ENCODE peak calls at places on chromosomes 12 and 14, in seven cellular contexts. T is dorsolateral prefrontal cortex, D is astrocyte of the cerebellum, I is endothelial cell, O is A549, Q is mesothelial cell of epicardium, M is colonic mucosa. C is an unnamed sample.

GRCh38 chr14:97266653-97267052 is 469.5 kb downstream of the VRK1 start:
- DNase-seq in T (no peak), D (peak; percentile 67), I (no peak), O (peak; percentile 8), Q (no peak), M (no peak), C (no peak)

GRCh38 chr14:57962293-57962996 is 96.6 kb upstream of the SLC35F4 start:
- DNase-seq in T (no peak), D (no peak), I (peak; percentile 22), O (no peak), Q (no peak), M (no peak), C (no peak)

GRCh38 chr14:39383026-39383626 is 49.1 kb downstream of the FBXO33 start:
- DNase-seq in T (no peak), D (no peak), I (no peak), O (no peak), Q (no peak), M (no peak), C (no peak)

GRCh38 chr12:22981711-22982110 is 356.7 kb downstream of the ETNK1 start:
- DNase-seq in T (no peak), D (no peak), I (no peak), O (no peak), Q (no peak), M (no peak), C (no peak)

GRCh38 chr12:3102721-3103410 is 25.7 kb downstream of the TSPAN9 start:
- DNase-seq in T (no peak), D (no peak), I (no peak), O (no peak), Q (no peak), M (no peak), C (no peak)

GRCh38 chr12:105954891-105955607 is 183.7 kb downstream of the NUAK1 start:
- DNase-seq in T (no peak), D (no peak), I (no peak), O (no peak), Q (no peak), M (no peak), C (no peak)

GRCh38 chr12:2248087-2248900 is 195.5 kb downstream of the CACNA1C start:
- DNase-seq in T (no peak), D (no peak), I (no peak), O (no peak), Q (no peak), M (no peak), C (no peak)

GRCh38 chr12:92403210-92404175 is 257.8 kb upstream of the BTG1 start:
- DNase-seq in T (no peak), D (no peak), I (no peak), O (no peak), Q (no peak), M (peak; percentile 24), C (no peak)

GRCh38 chr12:63787306-63787705 is 7.6 kb downstream of the RXYLT1 start:
- DNase-seq in T (no peak), D (no peak), I (no peak), O (no peak), Q (no peak), M (no peak), C (no peak)

GRCh38 chr12:116977465-116978380 is 67.0 kb downstream of the FBXW8 start:
- DNase-seq in T (no peak), D (no peak), I (no peak), O (no peak), Q (no peak), M (no peak), C (no peak)

GRCh38 chr12:91109148-91109564 is 2.1 kb downstream of the LUM start:
- DNase-seq in T (no peak), D (no peak), I (peak; percentile 78), O (no peak), Q (peak; percentile 39), M (peak; percentile 82), C (peak; percentile 88)

GRCh38 chr14:65228436-65228835 is 126.1 kb upstream of the MAX start:
- DNase-seq in T (no peak), D (no peak), I (no peak), O (no peak), Q (no peak), M (no peak), C (no peak)
- TF ChIP-seq CTCF in T (no peak), D (no peak), I (no peak), O (no peak), Q (no peak), M (no peak), C (no peak)

DNA sequence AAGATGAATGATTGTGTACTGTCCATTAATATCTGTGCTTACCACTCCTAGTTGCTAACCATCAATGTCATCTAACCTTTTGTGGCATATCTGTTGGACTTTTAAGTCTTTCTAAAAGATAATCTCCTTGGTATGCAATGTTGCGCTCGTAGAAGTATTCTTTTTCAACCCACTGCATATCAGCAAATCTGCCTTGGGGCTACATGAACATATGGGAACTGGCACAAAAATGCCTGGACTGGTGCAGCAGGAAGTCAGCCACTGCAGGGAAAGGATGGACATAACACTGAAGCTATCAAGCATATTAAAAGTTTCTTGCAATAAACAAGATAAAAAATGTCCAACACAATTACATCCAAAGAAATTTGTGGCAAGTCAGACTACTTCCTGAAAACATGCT is 124.3 kb upstream of the SLC38A4 start:
- DNase-seq in T (no peak), D (no peak), I (no peak), O (no peak), Q (no peak), M (no peak), C (no peak)
- TF ChIP-seq CTCF in T (no peak), D (no peak), I (no peak), O (no peak), Q (no peak), M (no peak), C (no peak)

GRCh38 chr12:80946591-80946990 is 8.9 kb upstream of the LIN7A start:
- DNase-seq in T (no peak), D (no peak), I (no peak), O (no peak), Q (no peak), M (no peak), C (no peak)
- TF ChIP-seq CTCF in T (no peak), D (no peak), I (no peak), O (no peak), Q (no peak), M (no peak), C (no peak)

GRCh38 chr14:95689441-95689840 is 3.2 kb downstream of the TCL1B start:
- DNase-seq in T (no peak), D (no peak), I (no peak), O (no peak), Q (no peak), M (no peak), C (no peak)

GRCh38 chr14:95690815-95691214 is 4.6 kb downstream of the TCL1B start:
- DNase-seq in T (no peak), D (no peak), I (no peak), O (no peak), Q (no peak), M (no peak), C (no peak)

GRCh38 chr14:95695051-95695450 is 8.8 kb downstream of the TCL1B start:
- DNase-seq in T (no peak), D (no peak), I (no peak), O (no peak), Q (no peak), M (no peak), C (no peak)

GRCh38 chr14:95692109-95692508 is 5.9 kb downstream of the TCL1B start:
- DNase-seq in T (no peak), D (no peak), I (no peak), O (no peak), Q (no peak), M (no peak), C (no peak)

GRCh38 chr14:95691591-95691990 is 5.4 kb downstream of the TCL1B start:
- DNase-seq in T (no peak), D (no peak), I (no peak), O (no peak), Q (no peak), M (no peak), C (no peak)
- TF ChIP-seq CTCF in T (no peak), D (no peak), I (no peak), O (no peak), Q (no peak), M (no peak), C (no peak)

GRCh38 chr14:73241481-73242165 is 4.3 kb downstream of the PAPLN start:
- DNase-seq in T (peak; percentile 32), D (no peak), I (no peak), O (no peak), Q (no peak), M (no peak), C (no peak)
- TF ChIP-seq CTCF in T (no peak), D (no peak), I (no peak), O (no peak), Q (no peak), M (no peak), C (no peak)

DNA sequence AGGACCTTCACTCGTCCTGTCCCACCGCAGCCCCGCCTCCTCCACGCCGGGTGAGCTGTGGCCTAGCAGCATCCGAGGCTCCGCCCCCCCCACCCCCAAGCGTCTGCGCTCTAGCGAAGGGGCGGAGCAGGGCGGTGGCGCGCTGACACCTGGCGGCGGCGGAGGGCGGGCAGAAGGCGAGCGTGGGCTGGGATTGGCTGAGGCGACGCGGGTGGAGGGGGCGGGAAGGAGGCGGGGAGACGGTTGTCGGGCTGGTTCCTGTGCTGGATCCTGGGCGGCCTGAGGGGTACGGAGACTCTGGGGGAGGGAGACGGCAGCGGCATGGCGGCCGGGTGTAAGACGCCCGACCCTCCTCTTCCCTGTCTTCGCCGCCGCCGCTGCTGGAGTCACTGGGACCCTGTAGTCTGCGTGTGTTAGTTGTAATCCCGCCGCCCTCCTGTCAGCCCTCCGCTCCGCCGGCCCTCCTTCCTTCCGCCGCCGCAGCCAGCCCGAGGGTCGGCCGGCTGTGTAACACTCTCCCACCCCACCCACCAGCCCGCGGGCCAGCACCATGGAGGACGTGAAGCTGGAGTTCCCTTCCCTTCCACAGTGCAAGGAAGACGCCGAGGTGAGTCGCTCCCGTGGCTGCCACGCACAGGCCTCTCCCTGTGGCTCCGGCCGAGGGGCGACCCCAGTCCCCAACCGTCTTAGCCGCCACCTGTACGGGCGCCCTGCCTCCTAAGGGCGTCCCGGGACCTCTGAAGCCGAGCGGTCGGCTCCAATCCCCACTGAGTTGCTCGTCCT is at the start of gene STYX:
- DNase-seq in T (peak; percentile 95), D (peak; percentile 94), I (peak; percentile 98), O (peak; percentile 54), Q (peak; percentile 99), M (peak; percentile 99), C (peak; percentile 99)
- TF ChIP-seq CTCF in T (peak; percentile 17), D (no peak), I (peak; percentile 13), O (no peak), Q (peak; percentile 25), M (no peak), C (no peak)

DNA sequence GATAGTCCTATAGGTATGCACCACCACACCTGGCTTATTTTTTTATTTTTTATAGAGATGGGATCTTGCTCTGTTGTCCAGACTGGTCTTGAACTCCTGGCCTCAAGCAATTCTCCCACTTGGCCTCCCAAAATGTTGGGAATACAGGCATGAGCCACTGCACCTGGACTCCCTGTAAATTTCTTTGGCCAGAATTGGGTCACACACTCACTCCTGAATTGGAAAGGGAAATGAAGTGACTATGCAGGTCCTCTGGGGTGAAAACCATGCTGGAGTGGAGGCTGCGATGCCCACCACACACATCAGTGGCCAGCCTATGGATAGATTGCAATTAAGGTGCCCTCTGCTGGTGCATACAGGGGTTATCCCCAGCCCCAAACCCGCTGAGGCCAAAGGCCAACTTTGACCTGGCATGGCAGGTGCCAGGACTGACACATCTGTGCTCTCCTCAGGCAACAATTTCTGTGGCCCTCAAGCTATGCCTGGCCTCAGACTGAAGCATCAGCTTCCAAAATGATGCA is 125.6 kb downstream of the SLC38A6 start:
- DNase-seq in T (no peak), D (no peak), I (no peak), O (no peak), Q (no peak), M (no peak), C (no peak)
- TF ChIP-seq CTCF in T (no peak), D (peak; percentile 27), I (no peak), O (peak; percentile 19), Q (no peak), M (no peak), C (no peak)

C was measured in Calu3.